ENCODE peak calls at places on chromosomes 16 and 17, in seven cellular contexts. N is hypothalamus; Y is activated CD4-positive, alpha-beta T cell treated with anti-CD3 and anti-CD28 coated beads for 1 hour; J is fibroblast of pulmonary artery; C is dermis blood vessel endothelial cell; F is breast epithelium; E is stimulated activated effector memory CD8-positive, alpha-beta T cell treated with anti-CD3 and anti-CD28 coated beads, Interleukin-12 subunit alpha, Interleukin-12 subunit beta, amount 100 ng/mL, for 72 hours. A is an unnamed sample.

GRCh38 chr17:32111141-32111771 is 31.0 kb upstream of the RHOT1 start:
- DNase-seq in N (no peak), Y (no peak), J (peak), C (peak), F (peak), E (no peak), A (no peak)

GRCh38 chr16:87252269-87252970 is 64.8 kb downstream of the C16orf95 start:
- DNase-seq in N (no peak), Y (no peak), J (no peak), C (no peak), F (no peak), E (no peak), A (no peak)

GRCh38 chr17:28405632-28406477 is at the start of gene SLC46A1:
- DNase-seq in N (peak), Y (no peak), J (peak), C (peak), F (no peak), E (peak), A (peak)

GRCh38 chr17:73536700-73537680 is 107.3 kb downstream of the SDK2 start:
- DNase-seq in N (no peak), Y (no peak), J (no peak), C (no peak), F (no peak), E (no peak), A (no peak)

GRCh38 chr16:56894331-56894917 is 29.4 kb downstream of the SLC12A3 start:
- DNase-seq in N (no peak), Y (no peak), J (no peak), C (no peak), F (no peak), E (no peak), A (no peak)

GRCh38 chr17:4896332-4897197 is 2.8 kb upstream of the C17orf107 start:
- DNase-seq in N (no peak), Y (no peak), J (no peak), C (no peak), F (no peak), E (no peak), A (no peak)

GRCh38 chr16:69329369-69330285 is 761 bp downstream of the PDF start:
- DNase-seq in N (no peak), Y (peak), J (peak), C (peak), F (no peak), E (no peak), A (no peak)

GRCh38 chr16:75351183-75351582 is 82.1 kb downstream of the CFDP1 start:
- DNase-seq in N (no peak), Y (no peak), J (peak), C (peak), F (no peak), E (no peak), A (no peak)

GRCh38 chr17:66691644-66692500 is 143.0 kb upstream of the CACNG5 start:
- DNase-seq in N (no peak), Y (no peak), J (peak), C (peak), F (no peak), E (no peak), A (no peak)